ENCODE peak calls at places on chromosome 13, in seven cellular contexts. X is A673, Z is ovary, M is left ventricle myocardium inferior, H is H7, W is pancreas, P is HepG2. T is an unnamed sample. For H3K36me3, the result is how much of the 10 kb centered on the place peaks cover.

GRCh38 chr13:34364633-34365032 is 546.7 kb downstream of the RFC3 start:
- DNase-seq in X (no peak), Z (no peak), M (no peak), H (no peak), W (no peak), P (no peak), T (no peak)

GRCh38 chr13:107743983-107744382 is 471.4 kb downstream of the LIG4 start:
- DNase-seq in X (no peak), Z (no peak), M (no peak), H (no peak), W (no peak), P (no peak), T (no peak)

GRCh38 chr13:29454931-29455481 is 140.5 kb downstream of the SLC7A1 start:
- DNase-seq in X (peak), Z (no peak), M (no peak), H (peak), W (no peak), P (peak), T (no peak)

GRCh38 chr13:107807306-107808073 is 407.8 kb downstream of the LIG4 start:
- DNase-seq in X (no peak), Z (no peak), M (no peak), H (no peak), W (no peak), P (no peak), T (no peak)

GRCh38 chr13:37138169-37138568 is 32.7 kb upstream of the CSNK1A1L start:
- DNase-seq in X (peak), Z (no peak), M (no peak), H (peak), W (no peak), P (peak), T (no peak)

GRCh38 chr13:26247608-26248007 is 6.3 kb upstream of the CDK8 start:
- DNase-seq in X (no peak), Z (no peak), M (no peak), H (no peak), W (no peak), P (no peak), T (no peak)

GRCh38 chr13:85798999-85799646 is at the start of gene SLITRK6:
- DNase-seq in X (peak), Z (no peak), M (no peak), H (peak), W (no peak), P (no peak), T (no peak)

GRCh38 chr13:21050288-21051197 is 10.8 kb downstream of the LATS2 start:
- DNase-seq in X (no peak), Z (no peak), M (no peak), H (no peak), W (no peak), P (no peak), T (no peak)

GRCh38 chr13:37473035-37473434 is 125.5 kb downstream of the POSTN start:
- DNase-seq in X (peak), Z (no peak), M (no peak), H (peak), W (no peak), P (no peak), T (no peak)

GRCh38 chr13:101977475-101977874 is 424.4 kb downstream of the FGF14 start:
- DNase-seq in X (no peak), Z (no peak), M (no peak), H (no peak), W (no peak), P (no peak), T (no peak)

GRCh38 chr13:84684048-84684662 is 801.9 kb upstream of the SLITRK1 start:
- DNase-seq in X (no peak), Z (no peak), M (no peak), H (no peak), W (peak), P (no peak), T (no peak)

GRCh38 chr13:37360556-37360955 is 238.0 kb downstream of the POSTN start:
- DNase-seq in X (no peak), Z (no peak), M (no peak), H (no peak), W (no peak), P (no peak), T (no peak)

GRCh38 chr13:50230365-50230978 is 215.2 kb downstream of the KCNRG start:
- DNase-seq in X (peak), Z (no peak), M (no peak), H (no peak), W (no peak), P (peak), T (no peak)

GRCh38 chr13:25217023-25217909 is 45.2 kb upstream of the AMER2 start:
- DNase-seq in X (peak), Z (no peak), M (no peak), H (no peak), W (no peak), P (no peak), T (no peak)

GRCh38 chr13:93640452-93640851 is 413.8 kb downstream of the GPC6 start:
- DNase-seq in X (no peak), Z (no peak), M (no peak), H (no peak), W (no peak), P (no peak), T (no peak)

GRCh38 chr13:98216135-98216565 is 39.1 kb upstream of the RNF113B start:
- DNase-seq in X (peak), Z (peak), M (peak), H (no peak), W (peak), P (no peak), T (no peak)

GRCh38 chr13:49444517-49445395 is 682 bp downstream of the SETDB2 start:
- DNase-seq in X (peak), Z (no peak), M (no peak), H (peak), W (no peak), P (peak), T (no peak)

GRCh38 chr13:101552797-101553196 is 100.3 kb downstream of the ITGBL1 start:
- DNase-seq in X (no peak), Z (no peak), M (no peak), H (no peak), W (no peak), P (no peak), T (no peak)

GRCh38 chr13:104357672-104358314 is 1291.6 kb upstream of the SLC10A2 start:
- DNase-seq in X (no peak), Z (no peak), M (no peak), H (no peak), W (no peak), P (no peak), T (no peak)

GRCh38 chr13:48009298-48009697 is 8.2 kb upstream of the SUCLA2 start:
- DNase-seq in X (no peak), Z (no peak), M (no peak), H (no peak), W (no peak), P (peak), T (no peak)

GRCh38 chr13:23365652-23366051 is 67.8 kb downstream of the SACS start:
- DNase-seq in X (no peak), Z (no peak), M (no peak), H (no peak), W (no peak), P (no peak), T (no peak)
- H3K36me3 ChIP-seq in X (half or more), Z (under half), M (half or more), H (under half), W (under half), P (under half), T (under half)

GRCh38 chr13:111281751-111282311 is 38.6 kb upstream of the TEX29 start:
- DNase-seq in X (no peak), Z (no peak), M (no peak), H (no peak), W (no peak), P (no peak), T (no peak)

GRCh38 chr13:111279253-111279652 is 41.2 kb upstream of the TEX29 start:
- DNase-seq in X (no peak), Z (no peak), M (no peak), H (no peak), W (no peak), P (no peak), T (no peak)

GRCh38 chr13:111280666-111281577 is 39.5 kb upstream of the TEX29 start:
- DNase-seq in X (no peak), Z (no peak), M (no peak), H (no peak), W (no peak), P (no peak), T (no peak)

GRCh38 chr13:111278711-111279110 is 41.7 kb upstream of the TEX29 start:
- DNase-seq in X (no peak), Z (no peak), M (no peak), H (no peak), W (no peak), P (no peak), T (no peak)

GRCh38 chr13:111280226-111280625 is 40.2 kb upstream of the TEX29 start:
- DNase-seq in X (no peak), Z (no peak), M (no peak), H (no peak), W (no peak), P (no peak), T (no peak)
- H3K36me3 ChIP-seq in X (under half), Z (under half), M (half or more), H (under half), W (under half), P (under half), T (under half)

DNA sequence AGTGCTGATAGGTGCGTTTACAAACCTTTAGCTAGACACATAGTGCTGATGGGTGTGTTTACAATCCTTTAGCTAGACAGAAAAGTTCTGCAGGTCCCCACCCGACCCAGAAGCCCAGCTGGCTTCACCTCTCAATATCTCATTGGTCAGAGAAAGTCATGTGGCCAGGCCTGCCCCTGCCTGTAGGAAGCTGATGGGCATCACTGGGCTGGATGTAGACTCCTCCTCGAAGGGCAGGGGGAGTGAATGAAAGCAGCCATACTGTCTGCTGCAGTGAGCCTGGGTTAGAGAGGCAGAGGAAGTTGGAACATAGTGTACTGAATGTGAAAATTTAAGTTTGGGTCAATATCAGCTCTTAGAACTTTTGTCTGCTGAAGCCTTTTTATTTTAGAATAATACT is 83.9 kb downstream of the ARHGEF7 start:
- DNase-seq in X (no peak), Z (no peak), M (no peak), H (no peak), W (no peak), P (no peak), T (no peak)
- H3K36me3 ChIP-seq in X (under half), Z (under half), M (under half), H (under half), W (under half), P (under half), T (under half)

DNA sequence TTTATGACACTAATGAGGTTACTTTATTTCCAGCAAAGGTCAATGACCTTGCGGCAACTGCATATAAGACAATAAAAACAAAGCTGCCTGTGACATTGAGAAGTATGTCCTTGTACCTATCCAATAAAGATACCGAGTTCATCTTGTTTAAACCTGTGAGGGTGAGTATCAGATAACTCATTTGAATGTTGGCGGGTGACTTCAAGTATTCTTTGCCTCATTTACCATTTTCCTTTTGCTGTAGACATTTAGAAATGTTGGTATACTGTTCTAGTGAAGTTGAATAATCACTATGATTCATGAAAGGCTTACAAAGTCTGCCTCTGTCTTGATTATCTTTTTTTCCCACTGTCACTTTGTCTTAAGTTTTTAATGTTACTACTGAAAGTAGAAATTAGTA is 65.0 kb downstream of the COG3 start:
- DNase-seq in X (no peak), Z (no peak), M (no peak), H (no peak), W (no peak), P (no peak), T (no peak)
- H3K36me3 ChIP-seq in X (under half), Z (under half), M (half or more), H (under half), W (under half), P (under half), T (half or more)

GRCh38 chr13:113192279-113192678 is 16.2 kb downstream of the PCID2 start:
- DNase-seq in X (no peak), Z (no peak), M (no peak), H (no peak), W (no peak), P (no peak), T (no peak)
- H3K36me3 ChIP-seq in X (half or more), Z (under half), M (half or more), H (under half), W (under half), P (under half), T (under half)

GRCh38 chr13:114248011-114248410 is 13.3 kb downstream of the CDC16 start:
- DNase-seq in X (no peak), Z (no peak), M (no peak), H (no peak), W (no peak), P (no peak), T (no peak)
- H3K36me3 ChIP-seq in X (half or more), Z (under half), M (half or more), H (under half), W (half or more), P (under half), T (half or more)

T was measured in left lung.